ENCODE peak calls at places on chromosomes 5 and 9, in four cellular contexts. L is A549, S is HEK293T, Q is IMR-90. G is an unnamed sample.

GRCh38 chr9:99348289-99348688 is 126.2 kb downstream of the SEC61B start:
- DNase-seq in Q (no peak), L (no peak), S (no peak), G (no peak)

GRCh38 chr9:86589273-86589672 is 235.1 kb upstream of the TUT7 start:
- DNase-seq in L (peak), Q (no peak), S (peak), G (no peak)

GRCh38 chr5:5461012-5461411 is 38.5 kb downstream of the ICE1 start:
- DNase-seq in Q (no peak), L (no peak), S (no peak), G (no peak)

GRCh38 chr5:126536874-126537273 is 58.1 kb downstream of the ALDH7A1 start:
- DNase-seq in S (no peak), Q (no peak), L (no peak), G (no peak)

GRCh38 chr5:90741022-90741564 is 182.5 kb downstream of the ADGRV1 start:
- DNase-seq in S (no peak), Q (no peak), L (no peak), G (no peak)

GRCh38 chr5:111422245-111422644 is 90.1 kb downstream of the STARD4 start:
- DNase-seq in Q (no peak), L (no peak), S (no peak), G (no peak)

GRCh38 chr9:82961504-82962125 is 101.3 kb downstream of the RASEF start:
- DNase-seq in Q (peak), S (peak), L (peak), G (peak)

GRCh38 chr5:96067902-96068614 is 106.4 kb upstream of the ELL2 start:
- DNase-seq in S (no peak), Q (peak), L (peak), G (no peak)

GRCh38 chr5:77640577-77641396 is 2.3 kb upstream of the OTP start:
- DNase-seq in L (no peak), S (no peak), Q (no peak), G (no peak)

GRCh38 chr5:122967085-122967484 is 69.4 kb downstream of the PPIC start:
- DNase-seq in S (no peak), Q (no peak), L (no peak), G (no peak)

GRCh38 chr9:105507096-105507495 is 50.8 kb upstream of the FKTN start:
- DNase-seq in Q (no peak), S (no peak), L (no peak), G (peak)

GRCh38 chr9:93894691-93895079 is 60.5 kb downstream of the BARX1 start:
- DNase-seq in S (no peak), L (no peak), Q (no peak), G (no peak)

GRCh38 chr9:129131300-129132145 is 20.3 kb downstream of the PTPA start:
- DNase-seq in S (peak), Q (peak), L (peak), G (peak)
- TF ChIP-seq BHLHE40 in S (no peak), Q (no peak), L (no peak), G (no peak)

GRCh38 chr5:152811985-152812384 is 406.9 kb upstream of the NMUR2 start:
- DNase-seq in S (no peak), Q (no peak), L (peak), G (no peak)
- TF ChIP-seq BHLHE40 in S (no peak), Q (no peak), L (no peak), G (no peak)

DNA sequence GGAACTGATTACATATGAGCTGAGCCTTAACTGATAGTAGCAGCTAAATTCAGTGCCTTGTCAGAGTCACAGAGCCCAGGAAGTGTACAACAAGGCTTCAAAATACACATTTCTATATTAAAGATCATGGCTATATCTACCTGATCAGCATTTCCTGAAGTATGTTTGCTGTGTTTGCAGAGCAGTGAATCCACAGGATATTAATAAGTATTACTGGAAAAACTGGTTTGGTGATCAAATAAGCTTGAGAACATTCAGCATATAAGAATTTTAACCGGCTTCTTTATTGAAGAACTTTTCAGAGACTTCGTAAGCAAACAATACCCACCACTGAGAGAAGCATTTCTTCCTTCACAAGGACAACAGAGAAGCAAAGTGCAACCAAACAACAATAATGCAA is 227.0 kb downstream of the ELAVL2 start:
- DNase-seq in L (no peak), S (no peak), Q (no peak), G (no peak)
- TF ChIP-seq BHLHE40 in L (no peak), S (no peak), Q (no peak), G (no peak)

GRCh38 chr9:133101356-133102189 is 19.5 kb downstream of the RALGDS start:
- DNase-seq in L (no peak), Q (no peak), S (no peak), G (no peak)
- TF ChIP-seq BHLHE40 in L (no peak), Q (no peak), S (no peak), G (no peak)

DNA sequence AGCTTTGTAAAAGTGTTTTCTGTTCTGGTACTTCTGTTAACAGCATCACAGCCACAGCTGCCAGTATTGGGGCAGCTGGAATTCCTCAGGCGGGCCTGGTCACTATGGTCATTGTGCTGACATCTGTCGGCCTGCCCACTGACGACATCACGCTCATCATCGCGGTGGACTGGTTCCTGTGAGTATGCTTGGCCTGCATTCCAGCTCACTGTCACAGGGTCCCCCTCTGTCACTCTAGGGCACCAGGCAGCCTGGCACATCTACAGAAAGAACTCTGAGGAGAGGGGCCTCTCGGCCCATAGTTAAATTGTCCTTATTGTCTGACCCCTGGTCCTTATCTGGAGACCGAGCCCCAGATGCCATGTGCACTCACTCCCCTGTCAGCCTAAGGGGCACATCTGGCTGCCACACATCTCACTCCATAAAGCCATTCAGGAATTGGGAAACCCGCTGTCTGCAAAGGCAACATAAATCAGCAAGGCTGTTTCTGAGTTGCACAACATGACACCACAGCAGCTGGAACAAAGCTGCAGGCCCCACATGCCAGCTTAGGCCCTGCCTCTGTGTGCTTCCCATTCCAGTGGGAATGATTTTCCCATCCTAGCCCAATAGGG is 77.5 kb downstream of the SLC1A3 start:
- DNase-seq in L (no peak), Q (peak), S (no peak), G (no peak)
- TF ChIP-seq BHLHE40 in L (no peak), Q (no peak), S (no peak), G (no peak)

GRCh38 chr9:78130004-78130403 is 98.4 kb upstream of the GNAQ start:
- DNase-seq in S (peak), Q (no peak), L (peak), G (no peak)
- TF ChIP-seq BHLHE40 in S (no peak), Q (no peak), L (no peak), G (no peak)

DNA sequence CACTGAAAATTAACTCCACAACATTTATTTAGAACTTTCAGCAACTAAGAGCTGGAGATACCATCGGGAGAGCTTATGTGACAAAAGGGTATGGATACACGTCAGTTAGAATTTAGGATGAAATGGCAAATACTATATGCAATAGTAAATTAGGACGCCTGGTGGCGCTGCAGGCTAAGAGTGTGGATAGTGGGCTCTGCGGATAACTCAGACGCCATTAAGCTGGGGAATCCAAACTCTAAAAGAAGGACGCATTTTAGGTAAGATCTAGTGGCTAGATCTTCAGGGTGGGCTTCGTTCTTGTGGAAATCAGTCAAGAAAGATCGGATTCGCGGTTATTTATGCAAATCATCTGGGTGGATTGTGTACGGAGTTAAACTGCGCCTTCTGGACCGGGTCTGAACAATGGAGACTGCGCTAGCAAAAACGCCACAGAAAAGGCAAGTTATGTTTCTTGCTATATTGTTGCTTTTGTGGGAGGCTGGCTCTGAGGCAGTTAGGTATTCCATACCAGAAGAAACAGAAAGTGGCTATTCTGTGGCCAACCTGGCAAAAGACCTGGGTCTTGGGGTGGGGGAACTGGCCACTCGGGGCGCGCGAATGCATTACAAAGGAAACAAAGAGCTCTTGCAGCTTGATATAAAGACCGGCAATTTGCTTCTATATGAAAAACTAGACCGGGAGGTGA is at the start of gene PCDHB5:
- DNase-seq in L (peak), S (peak), Q (no peak), G (no peak)
- TF ChIP-seq BHLHE40 in L (no peak), S (no peak), Q (no peak), G (no peak)

DNA sequence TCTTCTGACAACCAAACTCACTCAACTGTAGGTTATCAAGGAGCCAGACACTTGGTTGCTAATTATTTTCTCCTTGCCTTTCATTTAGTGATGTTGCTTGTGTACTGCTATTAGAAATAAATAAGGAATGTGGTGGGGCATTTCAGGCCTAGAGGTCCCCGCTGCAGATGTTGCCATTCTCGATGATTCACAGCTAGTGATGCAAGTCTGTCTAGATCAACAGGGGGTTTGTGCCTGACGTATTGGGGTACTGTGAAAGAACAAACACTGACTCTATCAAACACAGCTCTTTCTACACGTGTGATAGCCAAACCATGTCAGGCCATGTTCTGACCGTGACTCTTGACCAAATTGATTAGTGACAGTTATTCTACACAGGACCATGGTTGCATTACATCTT is 144.7 kb downstream of the OSTF1 start:
- DNase-seq in L (no peak), S (no peak), Q (no peak), G (no peak)
- TF ChIP-seq BHLHE40 in L (no peak), S (no peak), Q (no peak), G (no peak)